ENCODE peak calls at places on chromosomes 2 and 18, in ten cellular contexts. One of them, this sample, is unnamed.

GRCh38 chr2:223554923-223555322 is 47.2 kb downstream of the SCG2 start:
- DNase-seq in BE2C: no peak
- DNase-seq in upper lobe of right lung: no peak
- DNase-seq in omental fat pad: no peak
- DNase-seq in brain microvascular endothelial cell: no peak
- DNase-seq in lung: no peak
- DNase-seq in cardiac muscle cell: no peak
- DNase-seq in pancreas: no peak
- DNase-seq in hepatocyte: no peak
- DNase-seq in breast epithelium: no peak
- DNase-seq in this sample: no peak

GRCh38 chr2:237731663-237732062 is 66.9 kb upstream of the RBM44 start:
- DNase-seq in BE2C: peak
- DNase-seq in upper lobe of right lung: no peak
- DNase-seq in omental fat pad: no peak
- DNase-seq in brain microvascular endothelial cell: peak
- DNase-seq in lung: no peak
- DNase-seq in cardiac muscle cell: no peak
- DNase-seq in pancreas: no peak
- DNase-seq in hepatocyte: peak
- DNase-seq in breast epithelium: no peak
- DNase-seq in this sample: peak

GRCh38 chr2:47346-48218 is 1.3 kb upstream of the FAM110C start:
- DNase-seq in BE2C: no peak
- DNase-seq in upper lobe of right lung: no peak
- DNase-seq in omental fat pad: no peak
- DNase-seq in brain microvascular endothelial cell: no peak
- DNase-seq in lung: no peak
- DNase-seq in cardiac muscle cell: no peak
- DNase-seq in pancreas: no peak
- DNase-seq in hepatocyte: peak
- DNase-seq in breast epithelium: no peak
- DNase-seq in this sample: peak

GRCh38 chr2:235555356-235555755 is 61.5 kb downstream of the AGAP1 start:
- DNase-seq in BE2C: no peak
- DNase-seq in upper lobe of right lung: no peak
- DNase-seq in omental fat pad: no peak
- DNase-seq in brain microvascular endothelial cell: no peak
- DNase-seq in lung: no peak
- DNase-seq in cardiac muscle cell: no peak
- DNase-seq in pancreas: peak
- DNase-seq in hepatocyte: no peak
- DNase-seq in breast epithelium: no peak
- DNase-seq in this sample: no peak

GRCh38 chr2:233061591-233062446 is 1.7 kb downstream of the INPP5D start:
- DNase-seq in BE2C: no peak
- DNase-seq in upper lobe of right lung: peak
- DNase-seq in omental fat pad: no peak
- DNase-seq in brain microvascular endothelial cell: no peak
- DNase-seq in lung: peak
- DNase-seq in cardiac muscle cell: no peak
- DNase-seq in pancreas: no peak
- DNase-seq in hepatocyte: peak
- DNase-seq in breast epithelium: no peak
- DNase-seq in this sample: no peak

GRCh38 chr2:67954125-67954748 is 108.6 kb downstream of the C1D start:
- DNase-seq in BE2C: no peak
- DNase-seq in upper lobe of right lung: no peak
- DNase-seq in omental fat pad: no peak
- DNase-seq in brain microvascular endothelial cell: no peak
- DNase-seq in lung: peak
- DNase-seq in cardiac muscle cell: no peak
- DNase-seq in pancreas: no peak
- DNase-seq in hepatocyte: peak
- DNase-seq in breast epithelium: no peak
- DNase-seq in this sample: no peak

GRCh38 chr2:20186078-20186854 is 38.7 kb downstream of the SDC1 start:
- DNase-seq in BE2C: peak
- DNase-seq in upper lobe of right lung: no peak
- DNase-seq in omental fat pad: no peak
- DNase-seq in brain microvascular endothelial cell: peak
- DNase-seq in lung: peak
- DNase-seq in cardiac muscle cell: peak
- DNase-seq in pancreas: peak
- DNase-seq in hepatocyte: peak
- DNase-seq in breast epithelium: no peak
- DNase-seq in this sample: peak

GRCh38 chr2:19865151-19865550 is 36.6 kb downstream of the TTC32 start:
- DNase-seq in BE2C: no peak
- DNase-seq in upper lobe of right lung: no peak
- DNase-seq in omental fat pad: no peak
- DNase-seq in brain microvascular endothelial cell: no peak
- DNase-seq in lung: no peak
- DNase-seq in cardiac muscle cell: no peak
- DNase-seq in pancreas: no peak
- DNase-seq in hepatocyte: no peak
- DNase-seq in breast epithelium: no peak
- DNase-seq in this sample: no peak

GRCh38 chr2:49360051-49360767 is 205.9 kb upstream of the FSHR start:
- DNase-seq in BE2C: no peak
- DNase-seq in upper lobe of right lung: no peak
- DNase-seq in omental fat pad: no peak
- DNase-seq in brain microvascular endothelial cell: no peak
- DNase-seq in lung: no peak
- DNase-seq in cardiac muscle cell: no peak
- DNase-seq in pancreas: no peak
- DNase-seq in hepatocyte: no peak
- DNase-seq in breast epithelium: no peak
- DNase-seq in this sample: no peak

GRCh38 chr18:62044490-62045000 is 142.3 kb downstream of the PIGN start:
- DNase-seq in BE2C: no peak
- DNase-seq in upper lobe of right lung: no peak
- DNase-seq in omental fat pad: no peak
- DNase-seq in brain microvascular endothelial cell: peak
- DNase-seq in lung: no peak
- DNase-seq in cardiac muscle cell: no peak
- DNase-seq in pancreas: no peak
- DNase-seq in hepatocyte: no peak
- DNase-seq in breast epithelium: no peak
- DNase-seq in this sample: no peak

GRCh38 chr18:62048279-62048678 is 138.6 kb downstream of the PIGN start:
- DNase-seq in BE2C: no peak
- DNase-seq in upper lobe of right lung: no peak
- DNase-seq in omental fat pad: no peak
- DNase-seq in brain microvascular endothelial cell: no peak
- DNase-seq in lung: no peak
- DNase-seq in cardiac muscle cell: no peak
- DNase-seq in pancreas: no peak
- DNase-seq in hepatocyte: no peak
- DNase-seq in breast epithelium: no peak
- DNase-seq in this sample: no peak

GRCh38 chr18:62045316-62045715 is 141.5 kb downstream of the PIGN start:
- DNase-seq in BE2C: no peak
- DNase-seq in upper lobe of right lung: no peak
- DNase-seq in omental fat pad: no peak
- DNase-seq in brain microvascular endothelial cell: no peak
- DNase-seq in lung: no peak
- DNase-seq in cardiac muscle cell: no peak
- DNase-seq in pancreas: no peak
- DNase-seq in hepatocyte: no peak
- DNase-seq in breast epithelium: no peak
- DNase-seq in this sample: no peak
- TF ChIP-seq CTCF in BE2C: no peak
- TF ChIP-seq CTCF in upper lobe of right lung: no peak
- TF ChIP-seq CTCF in omental fat pad: no peak
- TF ChIP-seq CTCF in brain microvascular endothelial cell: no peak
- TF ChIP-seq CTCF in lung: no peak
- TF ChIP-seq CTCF in cardiac muscle cell: no peak
- TF ChIP-seq CTCF in pancreas: no peak
- TF ChIP-seq CTCF in hepatocyte: no peak
- TF ChIP-seq CTCF in breast epithelium: no peak
- TF ChIP-seq CTCF in this sample: no peak

GRCh38 chr18:6875764-6876163 is 146.2 kb downstream of the ARHGAP28 start:
- DNase-seq in BE2C: no peak
- DNase-seq in upper lobe of right lung: no peak
- DNase-seq in omental fat pad: no peak
- DNase-seq in brain microvascular endothelial cell: no peak
- DNase-seq in lung: no peak
- DNase-seq in cardiac muscle cell: no peak
- DNase-seq in pancreas: no peak
- DNase-seq in hepatocyte: no peak
- DNase-seq in breast epithelium: no peak
- DNase-seq in this sample: no peak

GRCh38 chr18:6873352-6873751 is 143.8 kb downstream of the ARHGAP28 start:
- DNase-seq in BE2C: no peak
- DNase-seq in upper lobe of right lung: no peak
- DNase-seq in omental fat pad: no peak
- DNase-seq in brain microvascular endothelial cell: no peak
- DNase-seq in lung: no peak
- DNase-seq in cardiac muscle cell: no peak
- DNase-seq in pancreas: no peak
- DNase-seq in hepatocyte: no peak
- DNase-seq in breast epithelium: no peak
- DNase-seq in this sample: no peak

GRCh38 chr18:6876646-6877045 is 147.1 kb downstream of the ARHGAP28 start:
- DNase-seq in BE2C: no peak
- DNase-seq in upper lobe of right lung: no peak
- DNase-seq in omental fat pad: no peak
- DNase-seq in brain microvascular endothelial cell: peak
- DNase-seq in lung: no peak
- DNase-seq in cardiac muscle cell: no peak
- DNase-seq in pancreas: no peak
- DNase-seq in hepatocyte: no peak
- DNase-seq in breast epithelium: no peak
- DNase-seq in this sample: no peak

GRCh38 chr18:6877288-6877687 is 147.8 kb downstream of the ARHGAP28 start:
- DNase-seq in BE2C: no peak
- DNase-seq in upper lobe of right lung: no peak
- DNase-seq in omental fat pad: no peak
- DNase-seq in brain microvascular endothelial cell: no peak
- DNase-seq in lung: no peak
- DNase-seq in cardiac muscle cell: no peak
- DNase-seq in pancreas: no peak
- DNase-seq in hepatocyte: no peak
- DNase-seq in breast epithelium: no peak
- DNase-seq in this sample: no peak

GRCh38 chr18:6874316-6874715 is 144.8 kb downstream of the ARHGAP28 start:
- DNase-seq in BE2C: no peak
- DNase-seq in upper lobe of right lung: no peak
- DNase-seq in omental fat pad: no peak
- DNase-seq in brain microvascular endothelial cell: no peak
- DNase-seq in lung: no peak
- DNase-seq in cardiac muscle cell: no peak
- DNase-seq in pancreas: no peak
- DNase-seq in hepatocyte: no peak
- DNase-seq in breast epithelium: no peak
- DNase-seq in this sample: no peak
- TF ChIP-seq CTCF in BE2C: peak
- TF ChIP-seq CTCF in upper lobe of right lung: no peak
- TF ChIP-seq CTCF in omental fat pad: no peak
- TF ChIP-seq CTCF in brain microvascular endothelial cell: no peak
- TF ChIP-seq CTCF in lung: no peak
- TF ChIP-seq CTCF in cardiac muscle cell: peak
- TF ChIP-seq CTCF in pancreas: no peak
- TF ChIP-seq CTCF in hepatocyte: peak
- TF ChIP-seq CTCF in breast epithelium: no peak
- TF ChIP-seq CTCF in this sample: no peak

GRCh38 chr2:169871994-169872393 is 44.7 kb downstream of the UBR3 start:
- DNase-seq in BE2C: no peak
- DNase-seq in upper lobe of right lung: no peak
- DNase-seq in omental fat pad: no peak
- DNase-seq in brain microvascular endothelial cell: no peak
- DNase-seq in lung: no peak
- DNase-seq in cardiac muscle cell: no peak
- DNase-seq in pancreas: no peak
- DNase-seq in hepatocyte: no peak
- DNase-seq in breast epithelium: no peak
- DNase-seq in this sample: no peak

DNA sequence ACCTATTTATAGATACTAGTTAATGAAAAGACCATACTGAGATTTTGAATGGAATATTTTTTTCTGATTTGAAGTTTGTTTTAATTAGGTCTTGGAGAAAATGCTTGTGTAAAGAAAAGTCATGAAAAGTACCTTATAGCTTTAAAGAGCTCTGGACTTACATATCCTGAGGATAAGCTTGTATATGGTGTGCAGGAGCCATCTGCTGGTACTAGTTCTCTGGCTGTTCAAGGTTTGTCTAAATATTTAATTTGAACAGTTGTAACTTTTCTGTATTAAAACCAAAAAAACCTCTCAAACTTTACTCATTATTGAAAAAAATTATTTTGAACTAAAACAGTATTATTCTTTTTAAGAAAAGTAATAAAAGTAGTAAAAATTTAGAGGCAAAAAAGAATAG is 50.2 kb downstream of the UBR3 start:
- DNase-seq in BE2C: no peak
- DNase-seq in upper lobe of right lung: no peak
- DNase-seq in omental fat pad: no peak
- DNase-seq in brain microvascular endothelial cell: no peak
- DNase-seq in lung: no peak
- DNase-seq in cardiac muscle cell: peak
- DNase-seq in pancreas: no peak
- DNase-seq in hepatocyte: peak
- DNase-seq in breast epithelium: no peak
- DNase-seq in this sample: no peak
- TF ChIP-seq CTCF in BE2C: peak
- TF ChIP-seq CTCF in upper lobe of right lung: peak
- TF ChIP-seq CTCF in omental fat pad: no peak
- TF ChIP-seq CTCF in brain microvascular endothelial cell: peak
- TF ChIP-seq CTCF in lung: no peak
- TF ChIP-seq CTCF in cardiac muscle cell: peak
- TF ChIP-seq CTCF in pancreas: no peak
- TF ChIP-seq CTCF in hepatocyte: peak
- TF ChIP-seq CTCF in breast epithelium: no peak
- TF ChIP-seq CTCF in this sample: no peak

DNA sequence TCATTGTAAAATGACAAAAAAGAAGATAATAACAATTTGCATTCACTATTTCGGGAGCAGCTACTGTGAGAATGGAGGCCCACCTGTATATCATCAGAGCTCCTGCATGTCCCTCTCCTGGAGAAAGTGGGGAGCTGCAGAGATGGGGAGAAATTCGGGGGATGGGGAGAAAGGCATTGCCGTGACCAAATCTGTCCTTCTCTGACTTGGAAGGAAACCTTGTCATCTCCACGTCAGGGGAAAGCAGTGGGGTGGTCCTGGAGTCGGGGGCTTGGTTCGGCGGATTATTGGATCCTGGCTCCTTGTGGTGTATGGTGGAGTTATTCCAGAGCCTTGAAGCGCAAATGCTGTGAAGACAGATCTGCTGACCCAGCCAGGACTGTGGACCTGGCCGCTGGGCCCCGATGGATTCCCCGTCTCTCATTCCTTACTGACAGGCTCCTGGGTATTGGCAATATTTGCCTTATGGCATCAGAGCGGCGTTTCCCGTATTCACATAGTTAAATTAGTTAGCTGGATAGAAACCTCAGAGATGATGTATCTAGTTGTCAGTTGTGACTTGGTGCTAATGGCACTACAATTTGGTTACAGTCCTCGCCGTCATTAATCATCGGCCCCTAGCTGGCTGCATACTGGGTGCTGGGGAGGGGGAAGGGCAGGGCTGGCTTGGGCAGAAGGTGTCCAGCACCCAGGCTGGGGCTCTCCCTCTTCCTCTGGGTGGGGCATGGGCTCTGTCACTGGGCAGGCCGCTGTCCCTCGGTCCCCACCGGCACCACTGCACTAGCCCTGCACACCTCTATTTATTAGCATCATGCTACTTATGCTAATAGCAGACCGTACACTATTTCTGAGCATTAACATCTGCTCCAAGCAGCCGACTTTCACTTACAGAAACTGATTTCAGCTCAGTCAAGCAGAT is 31.7 kb downstream of the CELF4 start:
- DNase-seq in BE2C: no peak
- DNase-seq in upper lobe of right lung: no peak
- DNase-seq in omental fat pad: no peak
- DNase-seq in brain microvascular endothelial cell: no peak
- DNase-seq in lung: no peak
- DNase-seq in cardiac muscle cell: no peak
- DNase-seq in pancreas: no peak
- DNase-seq in hepatocyte: no peak
- DNase-seq in breast epithelium: no peak
- DNase-seq in this sample: no peak
- TF ChIP-seq CTCF in BE2C: peak
- TF ChIP-seq CTCF in upper lobe of right lung: no peak
- TF ChIP-seq CTCF in omental fat pad: no peak
- TF ChIP-seq CTCF in brain microvascular endothelial cell: peak
- TF ChIP-seq CTCF in lung: no peak
- TF ChIP-seq CTCF in cardiac muscle cell: peak
- TF ChIP-seq CTCF in pancreas: no peak
- TF ChIP-seq CTCF in hepatocyte: peak
- TF ChIP-seq CTCF in breast epithelium: no peak
- TF ChIP-seq CTCF in this sample: no peak